ENCODE peak calls at places on chromosome 1, in nine cellular contexts. D is stimulated activated CD8-positive, alpha-beta memory T cell treated with anti-CD3 and anti-CD28 coated beads, Interleukin-15, amount 100 ng/mL, for 24 hours; V is AG04449; T is AML-193; Q is T-cell; E is GM06990; G is cardiac muscle cell; A is A673; K is GM13976. Y is an unnamed sample.

GRCh38 chr1:152110860-152111514 is 4.3 kb downstream of the TCHH start:
- DNase-seq in D (no peak), V (no peak), T (no peak), Q (no peak), E (no peak), G (peak; percentile 61), A (peak; percentile 78), K (peak; percentile 46), Y (peak; percentile 48)

GRCh38 chr1:1425753-1426495 is 4.8 kb upstream of the ANKRD65 start:
- DNase-seq in D (no peak), V (no peak), T (no peak), Q (no peak), E (no peak), G (no peak), A (no peak), K (peak; percentile 32), Y (no peak)

GRCh38 chr1:58968360-58968952 is 184.6 kb upstream of the JUN start:
- DNase-seq in D (no peak), V (no peak), T (no peak), Q (peak; percentile 7), E (peak; percentile 87), G (peak; percentile 88), A (no peak), K (peak; percentile 49), Y (peak; percentile 91)

GRCh38 chr1:21539933-21540332 is 30.7 kb downstream of the ALPL start:
- DNase-seq in D (no peak), V (no peak), T (no peak), Q (no peak), E (no peak), G (no peak), A (peak; percentile 47), K (no peak), Y (no peak)

GRCh38 chr1:19208710-19209438 is 1.2 kb downstream of the UBR4 start:
- DNase-seq in D (no peak), V (no peak), T (no peak), Q (no peak), E (no peak), G (peak; percentile 49), A (no peak), K (no peak), Y (peak; percentile 80)

GRCh38 chr1:27391511-27392095 is 819 bp upstream of the GPR3 start:
- DNase-seq in D (no peak), V (no peak), T (no peak), Q (no peak), E (no peak), G (peak; percentile 64), A (peak; percentile 67), K (no peak), Y (peak; percentile 64)

GRCh38 chr1:198245379-198245778 is 88.6 kb downstream of the NEK7 start:
- DNase-seq in D (no peak), V (no peak), T (no peak), Q (no peak), E (no peak), G (no peak), A (no peak), K (no peak), Y (no peak)

GRCh38 chr1:42136466-42136865 is 16.7 kb upstream of the GUCA2B start:
- DNase-seq in D (no peak), V (no peak), T (no peak), Q (no peak), E (no peak), G (no peak), A (no peak), K (no peak), Y (no peak)

GRCh38 chr1:241706257-241706656 is 54.2 kb downstream of the WDR64 start:
- DNase-seq in D (no peak), V (no peak), T (no peak), Q (no peak), E (no peak), G (no peak), A (no peak), K (no peak), Y (peak; percentile 9)

GRCh38 chr1:203275656-203276272 is 29.6 kb upstream of the BTG2 start:
- DNase-seq in D (no peak), V (no peak), T (no peak), Q (no peak), E (no peak), G (no peak), A (no peak), K (no peak), Y (no peak)